ENCODE peak calls at places on chromosomes 5 and 9, in four cellular contexts. U is heart right ventricle, W is Caco-2, G is NB4. T is an unnamed sample.

GRCh38 chr9:106970976-106971457 is 108.1 kb downstream of the ZNF462 start:
- DNase-seq in W (no peak), U (no peak), G (no peak), T (no peak)

GRCh38 chr5:137022725-137023124 is 476.4 kb downstream of the SPOCK1 start:
- DNase-seq in U (no peak), G (no peak), W (no peak), T (no peak)

GRCh38 chr9:32378496-32378895 is 5.9 kb upstream of the ACO1 start:
- DNase-seq in G (peak), W (peak), U (peak), T (peak)

GRCh38 chr9:2126331-2126789 is 111.2 kb downstream of the SMARCA2 start:
- DNase-seq in G (no peak), U (no peak), W (no peak), T (no peak)

GRCh38 chr5:127697894-127698600 is 5.1 kb upstream of the CCDC192 start:
- DNase-seq in W (peak), G (no peak), U (no peak), T (no peak)

GRCh38 chr5:167447466-167447865 is 844.0 kb upstream of the WWC1 start:
- DNase-seq in G (no peak), U (no peak), W (no peak), T (no peak)

GRCh38 chr9:131577005-131578000 is 32.0 kb downstream of the PRRT1B start:
- DNase-seq in G (no peak), U (no peak), W (no peak), T (no peak)

GRCh38 chr9:36141288-36141687 is 4.8 kb downstream of the GLIPR2 start:
- DNase-seq in W (no peak), G (no peak), U (no peak), T (no peak)

GRCh38 chr5:130692766-130693165 is 472.3 kb downstream of the HINT1 start:
- DNase-seq in U (no peak), W (no peak), G (no peak), T (no peak)

GRCh38 chr5:5551499-5551898 is 129.0 kb downstream of the ICE1 start:
- DNase-seq in G (no peak), U (no peak), W (no peak), T (no peak)

GRCh38 chr9:120892748-120893584 is 16.0 kb upstream of the PHF19 start:
- DNase-seq in W (no peak), U (no peak), G (peak), T (no peak)

GRCh38 chr5:23352437-23352836 is 155.0 kb upstream of the PRDM9 start:
- DNase-seq in G (peak), W (no peak), U (no peak), T (no peak)

GRCh38 chr9:125568616-125569015 is 138.4 kb downstream of the MAPKAP1 start:
- DNase-seq in W (no peak), U (no peak), G (no peak), T (no peak)

GRCh38 chr5:152051499-152052454 is 127.1 kb upstream of the GLRA1 start:
- DNase-seq in W (no peak), G (no peak), U (no peak), T (no peak)

GRCh38 chr5:180130291-180130869 is 58.8 kb upstream of the RNF130 start:
- DNase-seq in W (peak), U (no peak), G (no peak), T (no peak)

GRCh38 chr5:22088517-22088916 is 764.6 kb downstream of the CDH12 start:
- DNase-seq in W (no peak), U (no peak), G (no peak), T (no peak)

GRCh38 chr9:88998911-88999310 is 7.6 kb downstream of the S1PR3 start:
- DNase-seq in G (no peak), W (no peak), U (peak), T (no peak)

GRCh38 chr5:157855404-157855994 is 3.4 kb downstream of the CLINT1 start:
- DNase-seq in W (peak), U (peak), G (peak), T (peak)

DNA sequence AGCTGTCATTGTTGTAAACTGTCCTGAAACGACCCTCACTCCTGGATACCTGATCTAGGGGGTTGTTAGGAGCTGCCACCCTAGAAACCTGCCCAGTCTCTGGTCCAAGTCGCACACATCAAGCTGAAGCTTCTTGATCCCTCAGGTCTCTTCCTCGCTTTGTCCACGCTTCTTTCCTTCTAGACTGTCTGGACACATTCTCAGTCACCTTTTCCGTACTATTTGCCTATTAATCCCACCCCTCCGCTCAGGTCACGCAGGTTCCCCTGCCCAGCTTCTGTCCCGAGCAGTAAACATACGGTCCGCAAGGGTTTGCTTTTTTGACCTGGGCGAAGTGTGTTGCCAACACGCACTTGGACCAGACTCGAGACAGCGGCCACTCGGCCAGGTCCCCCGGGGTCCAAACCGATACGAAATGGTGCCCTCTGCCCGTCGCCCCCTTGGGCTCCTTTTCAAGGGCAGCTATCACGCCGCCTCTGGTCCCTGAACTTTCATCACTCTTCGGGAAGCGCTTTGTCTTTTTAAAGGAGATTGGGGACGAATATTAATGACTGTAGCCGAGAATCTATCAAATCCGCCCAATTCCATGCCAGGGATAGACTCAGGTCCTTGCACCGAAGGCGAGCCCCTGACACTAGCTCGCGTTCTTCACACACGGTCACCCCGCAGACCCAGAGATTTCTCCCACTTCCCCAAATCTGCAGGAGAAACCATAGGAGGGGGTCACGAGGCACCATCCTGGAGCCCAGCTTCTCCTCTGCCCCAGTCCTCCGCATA is 814 bp downstream of the PLCXD3 start:
- DNase-seq in U (no peak), W (no peak), G (no peak), T (no peak)
- H3K4me3 ChIP-seq in U (peak), W (no peak), G (no peak), T (no peak)

DNA sequence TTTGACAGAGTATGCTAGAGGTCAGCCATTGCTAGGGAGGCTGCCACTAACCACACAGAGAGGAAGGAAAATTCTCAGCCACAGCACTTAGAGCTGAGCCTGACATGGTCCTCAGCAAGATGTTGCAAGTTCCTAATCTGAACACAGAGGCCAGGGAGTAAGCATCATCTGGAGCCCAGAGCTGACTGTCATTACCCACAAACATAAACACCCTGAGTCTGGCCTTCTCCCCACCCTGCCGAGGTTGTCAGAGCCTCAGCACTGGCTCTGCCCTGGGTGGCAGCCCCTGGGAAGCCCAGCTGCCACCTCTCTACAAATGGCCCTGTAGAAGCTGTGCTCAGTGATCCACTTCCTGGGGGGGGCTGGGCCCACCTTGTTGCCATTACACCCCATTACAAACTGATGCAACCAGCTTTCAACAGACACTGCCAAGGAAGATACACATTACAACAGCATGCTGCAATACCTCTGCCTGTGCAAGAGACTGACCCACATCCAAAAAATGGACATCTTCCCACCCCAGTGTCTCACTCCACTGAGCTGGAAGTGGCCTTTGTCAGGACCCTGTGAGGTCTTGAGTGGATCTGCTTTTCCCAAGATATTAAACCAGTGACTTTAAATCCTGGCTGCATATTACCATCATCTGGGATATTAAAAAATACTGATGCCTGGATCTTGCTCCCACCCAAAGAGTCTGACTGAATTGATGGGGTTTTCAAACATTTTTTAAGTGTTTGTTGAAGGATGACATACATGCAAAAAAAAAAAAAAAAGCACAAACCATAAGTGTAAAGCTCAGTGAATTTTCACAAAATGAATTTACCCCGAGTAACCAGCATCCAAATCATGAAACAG is 33.0 kb downstream of the IRF1 start:
- DNase-seq in U (no peak), W (no peak), G (peak), T (no peak)
- H3K4me3 ChIP-seq in U (no peak), W (no peak), G (no peak), T (no peak)

DNA sequence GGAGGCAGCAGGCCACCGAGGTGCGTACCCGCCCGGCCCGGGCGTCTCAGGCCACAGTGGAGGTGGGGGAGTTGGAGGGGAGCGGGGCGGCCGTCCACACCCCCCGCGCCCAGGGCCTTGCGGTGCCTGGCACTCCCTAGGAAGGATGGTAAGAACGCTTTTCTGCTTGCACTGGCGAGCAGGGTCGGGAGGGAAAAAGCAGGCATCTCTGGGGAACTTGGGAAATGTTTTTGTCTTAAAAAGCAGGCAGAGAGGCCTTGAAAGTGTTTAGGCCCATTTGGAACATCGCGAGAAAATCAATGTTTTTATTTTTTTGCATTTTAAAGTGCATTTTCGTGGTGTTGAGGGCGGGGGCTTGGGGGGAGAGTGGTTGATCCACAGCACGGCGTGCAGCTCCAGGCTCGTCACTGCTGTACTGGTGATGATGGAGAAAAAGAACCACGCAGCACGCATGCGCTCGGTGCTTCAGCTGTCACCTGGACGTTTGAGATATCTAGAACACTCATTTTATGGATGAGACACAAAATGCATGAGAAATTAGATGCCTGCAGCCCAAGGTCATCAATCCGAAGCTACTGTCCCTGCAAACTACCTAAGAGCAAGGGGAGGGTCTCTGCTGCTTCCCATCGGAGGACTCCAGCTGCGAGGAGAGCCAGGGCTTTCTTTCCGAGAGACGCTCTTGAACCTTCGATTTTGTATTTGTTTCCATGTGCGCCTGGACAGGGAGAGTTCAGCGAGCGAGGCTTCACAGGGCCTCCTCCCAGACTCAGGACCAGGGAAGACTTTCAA is 2.2 kb downstream of the DMRT2 start:
- DNase-seq in W (no peak), U (no peak), G (no peak), T (no peak)
- H3K4me3 ChIP-seq in W (no peak), U (peak), G (no peak), T (no peak)

DNA sequence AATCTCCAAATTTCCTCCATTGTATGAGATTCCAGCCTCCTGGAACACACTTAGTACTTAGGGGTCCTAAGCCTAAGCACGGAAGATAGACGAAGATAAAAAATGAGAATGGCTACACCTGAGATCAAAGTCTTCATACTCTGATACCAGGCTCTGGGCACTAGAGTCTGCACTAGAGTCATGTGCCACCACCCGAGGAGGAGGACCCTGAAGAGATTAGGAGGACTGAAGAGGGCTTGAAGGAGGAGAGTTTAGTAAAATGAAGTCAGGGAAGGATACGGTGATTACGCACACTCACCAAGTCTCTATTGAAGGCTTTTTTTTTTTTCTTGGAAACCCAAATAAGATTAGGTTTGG is 573 bp upstream of the SPATA24 start:
- DNase-seq in U (no peak), W (no peak), G (no peak), T (no peak)
- H3K4me3 ChIP-seq in U (peak), W (peak), G (peak), T (peak)

DNA sequence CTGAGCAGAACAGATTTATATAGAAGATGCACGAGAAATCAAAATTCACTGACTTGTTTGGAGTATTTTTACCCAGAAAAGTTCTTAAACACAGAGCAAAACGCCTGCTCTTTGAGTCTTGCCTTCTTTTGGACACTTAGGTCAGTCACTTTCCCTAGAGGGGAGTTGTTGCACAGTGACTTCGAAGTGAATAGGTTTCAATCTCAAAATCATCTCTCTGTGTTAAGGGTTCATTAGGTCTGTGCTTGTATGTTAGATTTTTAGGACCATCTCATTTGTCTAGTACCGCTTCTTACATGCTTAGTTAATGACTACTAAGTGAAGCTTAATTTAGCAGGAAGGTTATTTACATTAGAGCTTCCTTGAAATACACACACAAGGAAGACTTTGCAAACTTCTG is 1.8 kb downstream of the ALDH1A1 start:
- DNase-seq in U (no peak), W (no peak), G (no peak), T (no peak)
- H3K4me3 ChIP-seq in U (peak), W (peak), G (no peak), T (no peak)